ENCODE peak calls at places on chromosomes 16 and 17, in nine cellular contexts. U is effector memory CD4-positive, alpha-beta T cell; A is fibroblast of lung; Q is SJSA1; Y is ovary; K is cardiac muscle cell; H is endodermal cell; Z is endothelial cell of umbilical vein; J is mammary epithelial cell. V is an unnamed sample. For H3K9me3 and H3K4me1, the result is how much of the 10 kb centered on the place peaks cover.

GRCh38 chr17:76480676-76481075 is 13.3 kb downstream of the AANAT start:
- DNase-seq in U (no peak), A (no peak), Q (no peak), Y (peak), K (peak), H (no peak), Z (no peak), J (no peak), V (no peak)

GRCh38 chr16:54928016-54928356 is 2.7 kb upstream of the IRX5 start:
- DNase-seq in U (no peak), A (no peak), Q (peak), Y (peak), K (peak), H (peak), Z (peak), J (peak), V (no peak)

GRCh38 chr16:75266738-75267630 is 15.6 kb upstream of the BCAR1 start:
- DNase-seq in U (no peak), A (no peak), Q (no peak), Y (no peak), K (no peak), H (no peak), Z (no peak), J (no peak), V (no peak)

GRCh38 chr17:69608808-69609494 is 194.5 kb downstream of the MAP2K6 start:
- DNase-seq in U (no peak), A (peak), Q (peak), Y (no peak), K (no peak), H (no peak), Z (peak), J (peak), V (no peak)

GRCh38 chr17:46003907-46004748 is 5.1 kb downstream of the STH start:
- DNase-seq in U (no peak), A (peak), Q (no peak), Y (peak), K (no peak), H (no peak), Z (no peak), J (no peak), V (peak)

GRCh38 chr17:17784599-17785264 is 52.1 kb downstream of the SREBF1 start:
- DNase-seq in U (no peak), A (no peak), Q (no peak), Y (peak), K (no peak), H (peak), Z (no peak), J (no peak), V (no peak)

GRCh38 chr16:1763521-1764511 is 7.5 kb downstream of the NME3 start:
- DNase-seq in U (no peak), A (peak), Q (no peak), Y (no peak), K (peak), H (peak), Z (no peak), J (no peak), V (no peak)

GRCh38 chr17:60590075-60590474 is 9.9 kb upstream of the PPM1D start:
- DNase-seq in U (no peak), A (no peak), Q (no peak), Y (no peak), K (no peak), H (no peak), Z (no peak), J (no peak), V (no peak)

GRCh38 chr16:86585821-86586611 is 7.7 kb downstream of the FOXL1 start:
- DNase-seq in U (no peak), A (peak), Q (peak), Y (no peak), K (no peak), H (no peak), Z (no peak), J (peak), V (no peak)

GRCh38 chr17:79116575-79117368 is 42.1 kb downstream of the ENGASE start:
- DNase-seq in U (no peak), A (no peak), Q (no peak), Y (no peak), K (no peak), H (no peak), Z (no peak), J (no peak), V (no peak)

GRCh38 chr17:31251075-31251474 is 46.0 kb downstream of the OMG start:
- DNase-seq in U (no peak), A (no peak), Q (no peak), Y (no peak), K (no peak), H (no peak), Z (no peak), J (no peak), V (peak)

GRCh38 chr16:4966736-4967453 is 8.8 kb downstream of the SEC14L5 start:
- DNase-seq in U (no peak), A (no peak), Q (no peak), Y (no peak), K (no peak), H (no peak), Z (no peak), J (no peak), V (no peak)

GRCh38 chr17:61822326-61823285 is 40.7 kb downstream of the BRIP1 start:
- DNase-seq in U (no peak), A (no peak), Q (no peak), Y (no peak), K (no peak), H (no peak), Z (no peak), J (no peak), V (no peak)

GRCh38 chr17:77807746-77808441 is 150.6 kb upstream of the TNRC6C start:
- DNase-seq in U (no peak), A (no peak), Q (no peak), Y (no peak), K (no peak), H (no peak), Z (no peak), J (no peak), V (no peak)

GRCh38 chr16:67137605-67138004 is 13.2 kb downstream of the B3GNT9 start:
- DNase-seq in U (no peak), A (no peak), Q (no peak), Y (no peak), K (peak), H (no peak), Z (peak), J (no peak), V (no peak)

GRCh38 chr17:164536-165235 is 16.8 kb downstream of the DOC2B start:
- DNase-seq in U (no peak), A (peak), Q (no peak), Y (peak), K (peak), H (peak), Z (peak), J (peak), V (peak)

GRCh38 chr17:20121359-20122235 is 112.4 kb downstream of the SPECC1 start:
- DNase-seq in U (peak), A (peak), Q (peak), Y (peak), K (peak), H (peak), Z (peak), J (peak), V (peak)

GRCh38 chr17:82235775-82236141 is 6.9 kb downstream of the SLC16A3 start:
- DNase-seq in U (no peak), A (peak), Q (no peak), Y (peak), K (no peak), H (no peak), Z (no peak), J (peak), V (peak)

GRCh38 chr17:56083475-56083874 is 69.8 kb upstream of the ANKFN1 start:
- DNase-seq in U (no peak), A (no peak), Q (peak), Y (no peak), K (peak), H (no peak), Z (no peak), J (no peak), V (no peak)

GRCh38 chr17:7138800-7139381 is 24.3 kb upstream of the ASGR2 start:
- DNase-seq in U (no peak), A (no peak), Q (no peak), Y (no peak), K (no peak), H (no peak), Z (no peak), J (peak), V (no peak)

GRCh38 chr17:35088911-35089845 is 25.7 kb upstream of the RFFL start:
- DNase-seq in U (peak), A (peak), Q (peak), Y (peak), K (peak), H (peak), Z (peak), J (peak), V (peak)
- H3K9me3 ChIP-seq in U (under half), A (under half), Q (under half), Y (under half), K (under half), H (under half), Z (under half), J (under half), V (under half)

GRCh38 chr17:66330646-66331037 is 28.2 kb downstream of the PRKCA start:
- DNase-seq in U (no peak), A (no peak), Q (no peak), Y (no peak), K (no peak), H (no peak), Z (no peak), J (no peak), V (no peak)
- H3K4me3 ChIP-seq in U (no peak), A (no peak), Q (no peak), Y (no peak), K (no peak), H (no peak), Z (no peak), J (no peak), V (no peak)

GRCh38 chr17:1221209-1221608 is 41.4 kb upstream of the ABR start:
- DNase-seq in U (no peak), A (no peak), Q (no peak), Y (no peak), K (no peak), H (no peak), Z (no peak), J (no peak), V (no peak)

GRCh38 chr17:1216209-1216937 is 36.6 kb upstream of the ABR start:
- DNase-seq in U (no peak), A (no peak), Q (no peak), Y (no peak), K (no peak), H (peak), Z (no peak), J (no peak), V (no peak)

GRCh38 chr17:1222321-1222720 is 42.5 kb upstream of the ABR start:
- DNase-seq in U (no peak), A (no peak), Q (no peak), Y (no peak), K (no peak), H (no peak), Z (no peak), J (peak), V (no peak)

GRCh38 chr17:1220346-1220745 is 40.6 kb upstream of the ABR start:
- DNase-seq in U (no peak), A (no peak), Q (no peak), Y (no peak), K (no peak), H (no peak), Z (no peak), J (no peak), V (no peak)

GRCh38 chr17:1217030-1217429 is 37.2 kb upstream of the ABR start:
- DNase-seq in U (no peak), A (no peak), Q (no peak), Y (no peak), K (no peak), H (peak), Z (no peak), J (no peak), V (no peak)
- H3K4me1 ChIP-seq in U (under half), A (under half), Q (under half), Y (under half), K (under half), H (under half), Z (under half), J (under half), V (under half)

GRCh38 chr16:35753559-35754390 is 2294.4 kb downstream of the TP53TG3F start:
- DNase-seq in U (no peak), A (no peak), Q (no peak), Y (no peak), K (no peak), H (no peak), Z (no peak), J (no peak), V (no peak)
- H3K9me3 ChIP-seq in U (under half), A (under half), Q (under half), Y (under half), K (under half), H (under half), Z (under half), J (under half), V (under half)

DNA sequence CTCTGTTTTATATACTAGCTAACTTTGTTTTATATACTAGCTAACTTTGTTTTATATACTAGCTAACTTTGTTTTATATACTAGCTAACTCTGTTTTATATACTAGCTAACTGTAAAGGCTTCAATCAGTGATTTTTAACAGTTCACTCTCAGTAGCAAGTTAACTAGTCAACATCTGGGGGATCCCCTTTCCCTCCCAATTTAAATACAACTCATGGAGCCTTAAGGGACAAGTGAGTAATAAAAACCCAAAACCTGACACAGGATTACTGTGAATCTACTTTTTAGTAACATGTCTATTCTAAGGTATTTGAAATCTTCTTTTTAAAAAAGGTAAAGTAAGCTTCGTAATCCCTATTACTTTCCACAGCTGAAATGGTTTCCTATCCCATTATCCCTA is 32.2 kb downstream of the FAM222B start:
- DNase-seq in U (no peak), A (no peak), Q (no peak), Y (no peak), K (no peak), H (no peak), Z (no peak), J (peak), V (no peak)
- H3K4me3 ChIP-seq in U (no peak), A (no peak), Q (no peak), Y (no peak), K (no peak), H (peak), Z (no peak), J (peak), V (no peak)

DNA sequence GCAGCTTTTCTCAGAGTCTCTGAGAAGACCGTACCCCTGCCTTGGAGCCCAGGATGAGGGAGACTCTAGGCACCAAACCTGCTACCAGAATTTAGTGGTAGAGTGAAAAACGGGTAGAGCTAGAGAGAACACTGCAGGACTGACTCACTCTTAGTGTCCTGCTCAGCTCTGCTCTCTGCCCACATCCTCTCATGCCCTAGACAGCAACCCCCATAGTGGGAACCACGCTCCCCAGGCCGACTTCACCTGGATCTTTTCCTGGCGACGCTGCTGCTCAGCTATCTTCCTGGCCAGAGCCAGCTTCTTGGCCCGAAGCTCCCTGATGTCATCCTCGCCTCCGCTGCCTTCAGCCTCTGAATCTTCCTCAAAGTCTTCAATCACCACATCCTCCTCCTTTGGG is 26.7 kb downstream of the HIC1 start:
- DNase-seq in U (no peak), A (no peak), Q (peak), Y (no peak), K (no peak), H (no peak), Z (no peak), J (no peak), V (no peak)
- H3K4me1 ChIP-seq in U (under half), A (under half), Q (half or more), Y (under half), K (half or more), H (under half), Z (under half), J (under half), V (under half)

GRCh38 chr17:11244781-11245180 is 3.8 kb downstream of the SHISA6 start:
- DNase-seq in U (no peak), A (no peak), Q (no peak), Y (no peak), K (no peak), H (no peak), Z (no peak), J (no peak), V (no peak)
- H3K9me3 ChIP-seq in U (under half), A (under half), Q (under half), Y (under half), K (under half), H (under half), Z (under half), J (under half), V (under half)

GRCh38 chr16:23505180-23505665 is 5.1 kb downstream of the GGA2 start:
- DNase-seq in U (no peak), A (no peak), Q (no peak), Y (no peak), K (no peak), H (no peak), Z (no peak), J (no peak), V (no peak)

GRCh38 chr16:23505942-23506605 is 4.2 kb downstream of the GGA2 start:
- DNase-seq in U (no peak), A (no peak), Q (no peak), Y (no peak), K (no peak), H (no peak), Z (no peak), J (no peak), V (no peak)

GRCh38 chr16:23504453-23505179 is 5.7 kb downstream of the GGA2 start:
- DNase-seq in U (peak), A (peak), Q (peak), Y (peak), K (peak), H (peak), Z (peak), J (peak), V (no peak)

GRCh38 chr16:23508589-23509440 is 1.5 kb downstream of the GGA2 start:
- DNase-seq in U (no peak), A (peak), Q (no peak), Y (no peak), K (peak), H (peak), Z (peak), J (no peak), V (peak)

DNA sequence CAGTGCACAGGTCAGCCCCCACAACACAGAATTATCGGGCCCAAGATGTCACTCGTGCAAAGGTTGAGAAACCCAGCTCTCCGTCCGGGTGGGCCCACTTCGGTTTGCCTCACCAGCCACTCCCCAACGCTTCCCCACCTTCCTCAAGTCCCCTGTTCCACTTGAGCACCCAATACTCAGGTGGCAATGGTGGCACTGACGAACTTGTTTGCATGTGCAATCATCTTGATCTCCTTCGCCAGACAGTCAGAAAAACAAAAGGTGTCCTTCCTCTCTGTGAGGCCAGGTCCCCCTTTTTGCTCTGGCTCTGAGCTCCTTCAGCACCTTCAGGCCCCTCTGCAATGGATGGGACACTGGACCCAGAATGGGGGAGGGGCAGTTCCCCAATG is 3.7 kb downstream of the GGA2 start:
- DNase-seq in U (no peak), A (no peak), Q (no peak), Y (no peak), K (no peak), H (no peak), Z (no peak), J (no peak), V (no peak)
- H3K4me3 ChIP-seq in U (no peak), A (no peak), Q (no peak), Y (no peak), K (no peak), H (no peak), Z (no peak), J (no peak), V (no peak)

V was measured in small intestine.